ENCODE peak calls at places on chromosome 21, in ten cellular contexts. One of them, this sample, is unnamed.

GRCh38 chr21:18801468-18801867 is 397.9 kb upstream of the TMPRSS15 start:
- DNase-seq in PC-9: no peak
- DNase-seq in HuH-7: no peak
- DNase-seq in NCI-H187: no peak
- DNase-seq in LoVo: no peak
- DNase-seq in stimulated activated naive CD8-positive, alpha-beta T cell treated with anti-CD3 and anti-CD28 coated beads, Interleukin-15, Interleukin-2, amounts not matched to agents 100 U/mL and 50 U/mL, for 24 hours: no peak
- DNase-seq in foreskin fibroblast: no peak
- DNase-seq in non-pigmented ciliary epithelial cell: no peak
- DNase-seq in dermis blood vessel endothelial cell: no peak
- DNase-seq in activated T-cell treated with anti-CD3 and anti-CD28 coated beads for 48 hours: no peak
- DNase-seq in this sample: no peak

GRCh38 chr21:25273945-25274344 is 333.3 kb downstream of the MRPL39 start:
- DNase-seq in foreskin fibroblast: no peak
- DNase-seq in NCI-H187: no peak
- DNase-seq in PC-9: no peak
- DNase-seq in HuH-7: no peak
- DNase-seq in dermis blood vessel endothelial cell: no peak
- DNase-seq in stimulated activated naive CD8-positive, alpha-beta T cell treated with anti-CD3 and anti-CD28 coated beads, Interleukin-15, Interleukin-2, amounts not matched to agents 100 U/mL and 50 U/mL, for 24 hours: no peak
- DNase-seq in LoVo: no peak
- DNase-seq in activated T-cell treated with anti-CD3 and anti-CD28 coated beads for 48 hours: no peak
- DNase-seq in non-pigmented ciliary epithelial cell: no peak
- DNase-seq in this sample: no peak

GRCh38 chr21:41167348-41168342 is at the start of gene BACE2:
- DNase-seq in stimulated activated naive CD8-positive, alpha-beta T cell treated with anti-CD3 and anti-CD28 coated beads, Interleukin-15, Interleukin-2, amounts not matched to agents 100 U/mL and 50 U/mL, for 24 hours: peak; percentile 62
- DNase-seq in foreskin fibroblast: peak; percentile 83
- DNase-seq in PC-9: peak; percentile 39
- DNase-seq in non-pigmented ciliary epithelial cell: no peak
- DNase-seq in HuH-7: peak; percentile 28
- DNase-seq in LoVo: peak; percentile 83
- DNase-seq in NCI-H187: peak; percentile 17
- DNase-seq in dermis blood vessel endothelial cell: peak; percentile 83
- DNase-seq in activated T-cell treated with anti-CD3 and anti-CD28 coated beads for 48 hours: peak; percentile 51
- DNase-seq in this sample: no peak

GRCh38 chr21:42498012-42498411 is 2.0 kb upstream of the RSPH1 start:
- DNase-seq in foreskin fibroblast: no peak
- DNase-seq in HuH-7: no peak
- DNase-seq in PC-9: no peak
- DNase-seq in dermis blood vessel endothelial cell: no peak
- DNase-seq in non-pigmented ciliary epithelial cell: no peak
- DNase-seq in LoVo: no peak
- DNase-seq in activated T-cell treated with anti-CD3 and anti-CD28 coated beads for 48 hours: no peak
- DNase-seq in stimulated activated naive CD8-positive, alpha-beta T cell treated with anti-CD3 and anti-CD28 coated beads, Interleukin-15, Interleukin-2, amounts not matched to agents 100 U/mL and 50 U/mL, for 24 hours: no peak
- DNase-seq in NCI-H187: no peak
- DNase-seq in this sample: no peak

GRCh38 chr21:41426656-41427311 is 745 bp downstream of the MX1 start:
- DNase-seq in PC-9: no peak
- DNase-seq in non-pigmented ciliary epithelial cell: no peak
- DNase-seq in HuH-7: no peak
- DNase-seq in NCI-H187: no peak
- DNase-seq in dermis blood vessel endothelial cell: no peak
- DNase-seq in stimulated activated naive CD8-positive, alpha-beta T cell treated with anti-CD3 and anti-CD28 coated beads, Interleukin-15, Interleukin-2, amounts not matched to agents 100 U/mL and 50 U/mL, for 24 hours: peak; percentile 42
- DNase-seq in LoVo: no peak
- DNase-seq in activated T-cell treated with anti-CD3 and anti-CD28 coated beads for 48 hours: no peak
- DNase-seq in foreskin fibroblast: no peak
- DNase-seq in this sample: no peak

GRCh38 chr21:35658242-35658641 is 402.1 kb downstream of the SETD4 start:
- DNase-seq in non-pigmented ciliary epithelial cell: peak; percentile 62
- DNase-seq in PC-9: no peak
- DNase-seq in LoVo: no peak
- DNase-seq in foreskin fibroblast: peak; percentile 88
- DNase-seq in dermis blood vessel endothelial cell: no peak
- DNase-seq in NCI-H187: no peak
- DNase-seq in HuH-7: no peak
- DNase-seq in activated T-cell treated with anti-CD3 and anti-CD28 coated beads for 48 hours: no peak
- DNase-seq in stimulated activated naive CD8-positive, alpha-beta T cell treated with anti-CD3 and anti-CD28 coated beads, Interleukin-15, Interleukin-2, amounts not matched to agents 100 U/mL and 50 U/mL, for 24 hours: no peak
- DNase-seq in this sample: no peak

GRCh38 chr21:39319251-39319756 is 5.9 kb upstream of the BRWD1 start:
- DNase-seq in HuH-7: no peak
- DNase-seq in NCI-H187: no peak
- DNase-seq in stimulated activated naive CD8-positive, alpha-beta T cell treated with anti-CD3 and anti-CD28 coated beads, Interleukin-15, Interleukin-2, amounts not matched to agents 100 U/mL and 50 U/mL, for 24 hours: no peak
- DNase-seq in foreskin fibroblast: peak; percentile 66
- DNase-seq in LoVo: no peak
- DNase-seq in non-pigmented ciliary epithelial cell: no peak
- DNase-seq in PC-9: no peak
- DNase-seq in dermis blood vessel endothelial cell: no peak
- DNase-seq in activated T-cell treated with anti-CD3 and anti-CD28 coated beads for 48 hours: no peak
- DNase-seq in this sample: no peak

GRCh38 chr21:46098303-46099141 is 610 bp downstream of the COL6A2 start:
- DNase-seq in stimulated activated naive CD8-positive, alpha-beta T cell treated with anti-CD3 and anti-CD28 coated beads, Interleukin-15, Interleukin-2, amounts not matched to agents 100 U/mL and 50 U/mL, for 24 hours: peak; percentile 24
- DNase-seq in foreskin fibroblast: peak; percentile 60
- DNase-seq in HuH-7: no peak
- DNase-seq in non-pigmented ciliary epithelial cell: no peak
- DNase-seq in LoVo: no peak
- DNase-seq in PC-9: no peak
- DNase-seq in activated T-cell treated with anti-CD3 and anti-CD28 coated beads for 48 hours: no peak
- DNase-seq in NCI-H187: no peak
- DNase-seq in dermis blood vessel endothelial cell: no peak
- DNase-seq in this sample: no peak